ENCODE peak calls at places on chromosomes 11 and 22, in ten cellular contexts. X, D, R, E, V, P, K, G, Q and U are unnamed samples.

GRCh38 chr11:70671083-70671482 is 272.8 kb downstream of the CTTN start:
- DNase-seq in X (no peak), D (no peak), R (no peak), E (no peak), V (no peak), P (no peak), K (no peak), G (no peak), Q (no peak), U (no peak)

GRCh38 chr11:848988-849824 is 6.6 kb downstream of the TSPAN4 start:
- DNase-seq in X (no peak), D (no peak), R (no peak), E (no peak), V (no peak), P (no peak), K (no peak), G (no peak), Q (no peak), U (no peak)

GRCh38 chr22:36136475-36136874 is 24.1 kb downstream of the APOL3 start:
- DNase-seq in X (no peak), D (no peak), R (peak; percentile 42), E (peak; percentile 80), V (no peak), P (no peak), K (no peak), G (no peak), Q (no peak), U (no peak)

GRCh38 chr11:17734986-17735822 is 623 bp downstream of the KCNC1 start:
- DNase-seq in X (peak; percentile 69), D (no peak), R (peak; percentile 78), E (peak; percentile 69), V (no peak), P (peak; percentile 51), K (peak; percentile 83), G (peak; percentile 20), Q (peak; percentile 82), U (peak; percentile 70)

GRCh38 chr11:86983071-86983488 is 27.9 kb upstream of the FZD4 start:
- DNase-seq in X (no peak), D (no peak), R (peak; percentile 24), E (no peak), V (no peak), P (no peak), K (peak; percentile 55), G (peak; percentile 19), Q (no peak), U (no peak)

GRCh38 chr11:123616505-123617198 is 37.8 kb downstream of the SCN3B start:
- DNase-seq in X (peak; percentile 41), D (no peak), R (peak; percentile 88), E (peak; percentile 86), V (no peak), P (peak; percentile 13), K (peak; percentile 95), G (no peak), Q (no peak), U (peak; percentile 63)

GRCh38 chr22:22342697-22343602 is 98.4 kb downstream of the VPREB1 start:
- DNase-seq in X (peak; percentile 85), D (no peak), R (no peak), E (no peak), V (no peak), P (peak; percentile 86), K (peak; percentile 37), G (no peak), Q (peak; percentile 88), U (peak; percentile 81)

GRCh38 chr11:29916040-29916439 is 100.8 kb downstream of the KCNA4 start:
- DNase-seq in X (no peak), D (no peak), R (no peak), E (no peak), V (no peak), P (no peak), K (no peak), G (no peak), Q (no peak), U (no peak)

GRCh38 chr11:74460481-74461154 is 6.7 kb downstream of the KCNE3 start:
- DNase-seq in X (peak; percentile 28), D (no peak), R (no peak), E (peak; percentile 51), V (no peak), P (no peak), K (no peak), G (no peak), Q (no peak), U (no peak)

GRCh38 chr11:62611705-62612365 is 740 bp downstream of the EML3 start:
- DNase-seq in X (peak; percentile 51), D (no peak), R (peak; percentile 62), E (peak; percentile 60), V (no peak), P (peak; percentile 56), K (peak; percentile 58), G (no peak), Q (peak; percentile 84), U (peak; percentile 69)

GRCh38 chr22:25898707-25899365 is 156.8 kb downstream of the MYO18B start:
- DNase-seq in X (no peak), D (no peak), R (no peak), E (no peak), V (no peak), P (no peak), K (no peak), G (no peak), Q (no peak), U (no peak)

GRCh38 chr11:26297179-26297970 is 34.6 kb upstream of the ANO3 start:
- DNase-seq in X (peak; percentile 56), D (no peak), R (no peak), E (peak; percentile 75), V (no peak), P (no peak), K (no peak), G (no peak), Q (no peak), U (no peak)

GRCh38 chr11:78417175-78417887 is at the start of gene GAB2:
- DNase-seq in X (peak; percentile 31), D (no peak), R (no peak), E (no peak), V (no peak), P (peak; percentile 66), K (no peak), G (no peak), Q (peak; percentile 92), U (no peak)

GRCh38 chr11:121467965-121468364 is 15.2 kb upstream of the SORL1-AS1 start:
- DNase-seq in X (no peak), D (no peak), R (no peak), E (no peak), V (no peak), P (no peak), K (no peak), G (no peak), Q (no peak), U (peak; percentile 27)

GRCh38 chr11:116813170-116813569 is 9.9 kb downstream of the APOA4 start:
- DNase-seq in X (no peak), D (no peak), R (no peak), E (no peak), V (no peak), P (no peak), K (no peak), G (no peak), Q (no peak), U (no peak)

GRCh38 chr22:38951734-38952133 is 5.7 kb upstream of the APOBEC3A start:
- DNase-seq in X (peak; percentile 25), D (no peak), R (no peak), E (no peak), V (no peak), P (peak; percentile 56), K (no peak), G (no peak), Q (no peak), U (no peak)

DNA sequence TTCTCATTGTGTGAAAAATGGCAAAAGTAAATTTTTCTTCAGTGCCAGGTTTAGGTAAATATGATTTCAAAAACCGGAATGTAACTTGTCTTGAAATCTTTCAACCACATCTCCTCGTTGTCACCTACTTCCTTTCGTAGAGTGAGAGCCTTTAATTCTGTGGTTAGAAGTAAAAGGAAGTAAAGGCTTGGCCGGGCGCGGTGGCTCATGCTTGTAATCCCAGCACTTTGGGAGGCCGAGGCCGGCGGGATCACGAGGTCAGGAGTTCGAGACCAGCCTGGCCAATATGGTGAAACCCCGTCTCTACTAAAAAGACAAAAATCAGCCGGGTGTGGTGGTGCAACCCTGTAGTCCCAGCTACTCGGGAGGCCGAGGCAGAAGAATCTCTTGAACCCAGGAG is 29.8 kb downstream of the SGSM3 start:
- DNase-seq in X (peak; percentile 41), D (no peak), R (no peak), E (no peak), V (no peak), P (peak; percentile 42), K (no peak), G (no peak), Q (peak; percentile 93), U (no peak)
- H3K36me3 ChIP-seq in X (peaks cover 7% of the 10 kb centered on the region), D (peaks cover 58% of the 10 kb centered on the region), R (peaks cover 60% of the 10 kb centered on the region), E (peaks cover 35% of the 10 kb centered on the region), V (peaks cover 27% of the 10 kb centered on the region), P (peaks cover 11% of the 10 kb centered on the region), K (peaks cover 35% of the 10 kb centered on the region), G (no peaks in the 10 kb centered on the region), Q (peaks cover 31% of the 10 kb centered on the region), U (no peaks in the 10 kb centered on the region)

DNA sequence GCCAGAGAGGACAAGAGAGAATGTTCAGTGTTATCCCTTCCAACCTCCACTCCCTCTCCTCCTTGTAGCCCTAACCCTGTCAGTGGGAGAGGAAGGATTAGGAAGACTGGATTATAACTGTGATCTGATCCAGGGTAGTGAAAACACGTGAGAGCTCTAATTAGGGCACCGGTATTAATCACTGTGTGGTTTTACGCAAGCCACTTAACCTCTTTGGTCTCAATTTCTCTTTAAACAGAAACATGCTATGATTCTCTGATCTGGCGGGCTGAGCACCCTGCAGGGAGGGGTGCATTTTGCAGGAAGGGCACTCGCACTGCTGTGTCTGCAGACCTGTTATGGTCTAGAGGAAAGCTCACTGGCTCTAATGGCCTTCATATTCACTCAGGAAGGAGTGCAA is 11.5 kb downstream of the RPL27A start:
- DNase-seq in X (no peak), D (no peak), R (no peak), E (no peak), V (no peak), P (no peak), K (no peak), G (no peak), Q (no peak), U (no peak)
- TF ChIP-seq POLR2A in X (no peak), D (no peak), R (no peak), E (peak; percentile 3), V (no peak), P (no peak), K (no peak), G (no peak), Q (no peak), U (no peak)

GRCh38 chr22:29427176-29427760 is 11.1 kb upstream of the RFPL1 start:
- DNase-seq in X (no peak), D (no peak), R (no peak), E (no peak), V (peak; percentile 58), P (no peak), K (no peak), G (no peak), Q (no peak), U (no peak)
- H3K36me3 ChIP-seq in X (no peaks in the 10 kb centered on the region), D (no peaks in the 10 kb centered on the region), R (no peaks in the 10 kb centered on the region), E (no peaks in the 10 kb centered on the region), V (no peaks in the 10 kb centered on the region), P (no peaks in the 10 kb centered on the region), K (no peaks in the 10 kb centered on the region), G (no peaks in the 10 kb centered on the region), Q (no peaks in the 10 kb centered on the region), U (no peaks in the 10 kb centered on the region)

DNA sequence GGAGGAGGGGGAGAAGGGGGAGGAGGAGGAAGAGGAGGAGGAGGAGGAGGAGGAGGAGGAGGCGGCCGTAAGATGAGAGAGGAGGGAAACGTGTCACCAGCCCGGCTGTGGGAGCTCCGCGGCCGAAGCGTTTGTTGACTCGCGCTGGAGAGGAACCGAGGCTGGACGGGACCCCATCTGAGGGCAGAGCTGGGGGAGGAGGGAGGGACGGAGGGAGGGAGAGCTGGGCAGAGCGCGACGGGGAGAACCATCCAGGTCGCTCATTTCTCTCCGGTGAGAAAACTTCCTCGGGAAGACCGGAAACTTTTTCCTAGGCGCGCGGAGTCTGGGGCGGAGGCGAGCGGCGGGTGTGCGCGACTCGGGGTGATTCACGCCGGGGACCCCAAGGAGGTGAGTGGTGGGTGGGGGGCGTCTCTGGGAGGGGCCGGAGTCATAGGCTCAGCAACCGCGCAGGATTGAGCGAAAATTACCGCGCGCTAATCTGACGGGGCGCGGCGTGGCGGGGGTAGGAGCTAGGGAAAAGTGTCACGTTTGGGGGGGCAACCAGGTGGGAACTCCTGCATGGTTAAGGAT is 80.3 kb downstream of the PRR5L start:
- DNase-seq in X (no peak), D (no peak), R (peak; percentile 67), E (peak; percentile 18), V (no peak), P (peak; percentile 63), K (peak; percentile 32), G (no peak), Q (peak; percentile 87), U (peak; percentile 21)
- TF ChIP-seq POLR2A in X (no peak), D (no peak), R (no peak), E (no peak), V (peak; percentile 36), P (peak; percentile 40), K (no peak), G (no peak), Q (no peak), U (no peak)